ENCODE peak calls at places on chromosomes 6 and 20, in seven cellular contexts. S is foreskin keratinocyte; F is endodermal cell; H is activated T-helper 1 cell treated with anti-CD3 and anti-CD28 coated beads, Interleukin-12 subunit alpha, Interleukin-12 subunit beta, Interleukin-2, Interleukin-4 antibody, amounts not matched to agents 30 ng/mL and 10 ng/mL and 1 ng/mL, durations not matched to agents 14 hours and 24 hours and 36 hours; V is H54; Z is ureter; M is neuronal stem cell. E is an unnamed sample.

GRCh38 chr6:13624871-13625288 is 9.7 kb downstream of the NOL7 start:
- DNase-seq in S (peak), M (no peak), H (no peak), V (peak), Z (no peak), F (peak), E (no peak)

GRCh38 chr6:24323632-24324337 is 34.1 kb downstream of the DCDC2 start:
- DNase-seq in H (no peak), F (no peak), M (peak), V (no peak), S (peak), Z (no peak), E (no peak)

GRCh38 chr6:89792881-89793280 is 26.7 kb downstream of the MDN1 start:
- DNase-seq in V (peak), F (peak), H (peak), Z (no peak), M (no peak), S (peak), E (no peak)

GRCh38 chr20:59258103-59258705 is 42.2 kb upstream of the EDN3 start:
- DNase-seq in H (no peak), S (no peak), Z (no peak), M (no peak), F (no peak), V (no peak), E (no peak)

GRCh38 chr6:152975204-152975915 is 7.5 kb downstream of the FBXO5 start:
- DNase-seq in F (no peak), Z (no peak), V (no peak), S (no peak), H (peak), M (no peak), E (no peak)

GRCh38 chr6:13508711-13509705 is 21.6 kb upstream of the GFOD1 start:
- DNase-seq in Z (no peak), H (no peak), S (no peak), V (no peak), F (no peak), M (no peak), E (no peak)

GRCh38 chr20:32461836-32462600 is 103.9 kb downstream of the ASXL1 start:
- DNase-seq in M (no peak), H (no peak), V (no peak), F (no peak), S (no peak), Z (no peak), E (no peak)

GRCh38 chr6:37283268-37283667 is 25.3 kb upstream of the TMEM217 start:
- DNase-seq in M (no peak), H (no peak), V (no peak), F (no peak), S (no peak), Z (no peak), E (no peak)

GRCh38 chr6:106974337-106974998 is at the start of gene CD24:
- DNase-seq in Z (peak), V (no peak), S (peak), H (no peak), F (peak), M (peak), E (no peak)

GRCh38 chr20:38201356-38201755 is 36.3 kb upstream of the TGM2 start:
- DNase-seq in V (peak), S (peak), M (no peak), H (no peak), Z (no peak), F (peak), E (no peak)

GRCh38 chr6:2485116-2485515 is 239.7 kb upstream of the GMDS start:
- DNase-seq in Z (no peak), V (no peak), M (no peak), S (no peak), F (no peak), H (no peak), E (no peak)

GRCh38 chr6:139313229-139313628 is 21.4 kb upstream of the TXLNB start:
- DNase-seq in F (no peak), M (peak), S (no peak), V (no peak), H (no peak), Z (no peak), E (no peak)

GRCh38 chr6:110708295-110708965 is 106.8 kb downstream of the CDK19 start:
- DNase-seq in Z (no peak), V (no peak), M (no peak), S (no peak), H (no peak), F (peak), E (no peak)

GRCh38 chr6:161626132-161626676 is 352.3 kb upstream of the AGPAT4 start:
- DNase-seq in Z (no peak), V (no peak), F (no peak), S (no peak), H (no peak), M (no peak), E (no peak)

GRCh38 chr20:5120189-5120484 is 379 bp upstream of the PCNA start:
- DNase-seq in M (no peak), H (no peak), V (no peak), F (no peak), S (no peak), Z (no peak), E (no peak)

GRCh38 chr20:571754-572331 is 28.3 kb upstream of the CSNK2A1 start:
- DNase-seq in H (no peak), F (peak), M (peak), S (no peak), Z (peak), V (no peak), E (no peak)

GRCh38 chr6:170129691-170130171 is 161.1 kb downstream of the DLL1 start:
- DNase-seq in H (no peak), F (peak), S (peak), V (no peak), Z (peak), M (no peak), E (no peak)

GRCh38 chr6:48743738-48744137 is 632.7 kb upstream of the PTCHD4 start:
- DNase-seq in Z (no peak), S (no peak), V (no peak), M (no peak), H (no peak), F (no peak), E (no peak)

GRCh38 chr20:871436-871835 is 37.9 kb downstream of the FAM110A start:
- DNase-seq in V (no peak), Z (no peak), H (no peak), F (no peak), M (no peak), S (no peak), E (no peak)

GRCh38 chr6:168206681-168207274 is 112.8 kb downstream of the DACT2 start:
- DNase-seq in H (no peak), V (no peak), M (no peak), Z (no peak), S (no peak), F (peak), E (no peak)

GRCh38 chr20:12740647-12741046 is 268.1 kb upstream of the SPTLC3 start:
- DNase-seq in V (no peak), M (no peak), Z (no peak), H (no peak), S (no peak), F (no peak), E (no peak)

GRCh38 chr6:87421576-87421975 is 13.8 kb downstream of the CFAP206 start:
- DNase-seq in Z (no peak), F (no peak), H (no peak), S (peak), M (no peak), V (no peak), E (no peak)

GRCh38 chr20:60600036-60600435 is 641.8 kb downstream of the CDH26 start:
- DNase-seq in V (no peak), F (no peak), S (no peak), M (no peak), H (no peak), Z (no peak), E (no peak)

GRCh38 chr6:85421963-85422362 is 27.9 kb upstream of the NT5E start:
- DNase-seq in V (no peak), M (no peak), Z (no peak), F (no peak), H (no peak), S (no peak), E (no peak)

GRCh38 chr20:35883778-35884540 is 70.3 kb downstream of the SCAND1 start:
- DNase-seq in V (peak), H (peak), F (peak), Z (peak), M (peak), S (peak), E (no peak)

GRCh38 chr6:98975331-98975891 is 27.7 kb upstream of the FBXL4 start:
- DNase-seq in M (no peak), S (no peak), F (no peak), Z (no peak), H (no peak), V (no peak), E (no peak)

GRCh38 chr20:62374431-62375152 is 7.5 kb upstream of the LAMA5 start:
- DNase-seq in S (no peak), Z (no peak), V (no peak), F (no peak), H (no peak), M (no peak), E (no peak)

GRCh38 chr6:41505084-41506049 is 40.8 kb upstream of the FOXP4 start:
- DNase-seq in M (no peak), F (peak), V (no peak), S (no peak), Z (peak), H (no peak), E (no peak)

GRCh38 chr6:152598421-152598820 is 38.7 kb downstream of the SYNE1 start:
- DNase-seq in S (no peak), Z (no peak), M (no peak), F (no peak), V (no peak), H (no peak), E (no peak)

GRCh38 chr6:116439572-116439971 is 21.6 kb upstream of the CALHM6 start:
- DNase-seq in V (no peak), H (no peak), F (no peak), Z (no peak), S (no peak), M (no peak), E (no peak)

E was measured in cortex of kidney.